ENCODE peak calls at places on chromosome 1, in four cellular contexts. F is stimulated activated CD4-positive, alpha-beta T cell treated with anti-CD3 and anti-CD28 coated beads, Interleukin-15, amount 100 ng/mL, for 1 hour; R is left colon; Z is activated T-helper 1 cell treated with anti-CD3 and anti-CD28 coated beads, Interleukin-12 subunit alpha, Interleukin-12 subunit beta, Interleukin-2, Interleukin-4 antibody, amounts not matched to agents 30 ng/mL and 10 ng/mL and 1 ng/mL, durations not matched to agents 14 hours and 24 hours and 36 hours. W is an unnamed sample.
A peak's percentile ranks its signal among the peaks of the same experiment; 100 is the strongest.

GRCh38 chr1:98429851-98430496 is 231.5 kb upstream of the SNX7 start:
- DNase-seq in Z (no peak), R (peak; percentile 63), F (no peak), W (no peak)

GRCh38 chr1:48007044-48007443 is 9.9 kb upstream of the TRABD2B start:
- DNase-seq in F (no peak), R (no peak), Z (no peak), W (no peak)

GRCh38 chr1:24501371-24502167 is 1.1 kb upstream of the RCAN3 start:
- DNase-seq in F (no peak), Z (peak; percentile 48), R (peak; percentile 70), W (no peak)

GRCh38 chr1:182337736-182338571 is 53.6 kb downstream of the GLUL start:
- DNase-seq in R (no peak), Z (no peak), F (no peak), W (no peak)

GRCh38 chr1:111585461-111586100 is 34.0 kb upstream of the RAP1A start:
- DNase-seq in R (no peak), F (no peak), Z (no peak), W (no peak)

GRCh38 chr1:200899015-200899386 is 4.3 kb downstream of the INAVA start:
- DNase-seq in F (no peak), Z (no peak), R (no peak), W (no peak)

GRCh38 chr1:47725732-47726495 is 271.3 kb downstream of the TRABD2B start:
- DNase-seq in F (peak; percentile 49), Z (peak; percentile 34), R (peak; percentile 84), W (peak; percentile 33)

GRCh38 chr1:19338323-19338762 is 26.2 kb downstream of the SLC66A1 start:
- DNase-seq in Z (no peak), R (no peak), F (no peak), W (no peak)

GRCh38 chr1:107702946-107703571 is 261.9 kb downstream of the VAV3 start:
- DNase-seq in R (no peak), Z (no peak), F (no peak), W (no peak)

GRCh38 chr1:111983500-111983899 is 6.0 kb downstream of the KCND3 start:
- DNase-seq in F (no peak), Z (no peak), R (no peak), W (no peak)

GRCh38 chr1:21324368-21325137 is 34.3 kb upstream of the ECE1 start:
- DNase-seq in Z (peak; percentile 40), R (peak; percentile 85), F (peak; percentile 66), W (no peak)

W was measured in central memory CD8-positive, alpha-beta T cell.